ENCODE peak calls at places on chromosomes 5 and 9, in five cellular contexts. One of them, this sample, is unnamed.

GRCh38 chr5:135155616-135156214 is 121.7 kb upstream of the PITX1 start:
- DNase-seq in mucosa of descending colon: no peak
- DNase-seq in stomach: no peak
- DNase-seq in lower lobe of right lung: no peak
- DNase-seq in endothelial cell: no peak
- DNase-seq in this sample: no peak

GRCh38 chr9:125240649-125240999 is 519 bp downstream of the HSPA5 start:
- DNase-seq in mucosa of descending colon: no peak
- DNase-seq in stomach: peak
- DNase-seq in lower lobe of right lung: no peak
- DNase-seq in endothelial cell: peak
- DNase-seq in this sample: peak

GRCh38 chr9:80410106-80410505 is 838.3 kb downstream of the TLE4 start:
- DNase-seq in mucosa of descending colon: no peak
- DNase-seq in stomach: no peak
- DNase-seq in lower lobe of right lung: no peak
- DNase-seq in endothelial cell: no peak
- DNase-seq in this sample: peak

GRCh38 chr5:134917070-134917831 is 12.3 kb downstream of the PCBD2 start:
- DNase-seq in mucosa of descending colon: no peak
- DNase-seq in stomach: no peak
- DNase-seq in lower lobe of right lung: no peak
- DNase-seq in endothelial cell: no peak
- DNase-seq in this sample: no peak

GRCh38 chr9:98998441-98999151 is 54.9 kb downstream of the COL15A1 start:
- DNase-seq in mucosa of descending colon: peak
- DNase-seq in stomach: peak
- DNase-seq in lower lobe of right lung: peak
- DNase-seq in endothelial cell: peak
- DNase-seq in this sample: peak

GRCh38 chr9:82593436-82593835 is 469.5 kb downstream of the RASEF start:
- DNase-seq in mucosa of descending colon: no peak
- DNase-seq in stomach: no peak
- DNase-seq in lower lobe of right lung: no peak
- DNase-seq in endothelial cell: no peak
- DNase-seq in this sample: no peak

GRCh38 chr5:34026089-34026761 is 16.8 kb downstream of the C1QTNF3 start:
- DNase-seq in mucosa of descending colon: no peak
- DNase-seq in stomach: peak
- DNase-seq in lower lobe of right lung: no peak
- DNase-seq in endothelial cell: no peak
- DNase-seq in this sample: no peak

GRCh38 chr9:136321561-136321960 is 5.8 kb upstream of the GPSM1 start:
- DNase-seq in mucosa of descending colon: no peak
- DNase-seq in stomach: no peak
- DNase-seq in lower lobe of right lung: no peak
- DNase-seq in endothelial cell: no peak
- DNase-seq in this sample: no peak

GRCh38 chr5:97063276-97063675 is 79.1 kb downstream of the LIX1 start:
- DNase-seq in mucosa of descending colon: no peak
- DNase-seq in stomach: no peak
- DNase-seq in lower lobe of right lung: no peak
- DNase-seq in endothelial cell: no peak
- DNase-seq in this sample: no peak

GRCh38 chr9:92590386-92590785 is 54.6 kb upstream of the ECM2 start:
- DNase-seq in mucosa of descending colon: no peak
- DNase-seq in stomach: no peak
- DNase-seq in lower lobe of right lung: no peak
- DNase-seq in endothelial cell: peak
- DNase-seq in this sample: peak

GRCh38 chr5:8756498-8757084 is 789.3 kb downstream of the SEMA5A start:
- DNase-seq in mucosa of descending colon: no peak
- DNase-seq in stomach: no peak
- DNase-seq in lower lobe of right lung: no peak
- DNase-seq in endothelial cell: peak
- DNase-seq in this sample: peak

GRCh38 chr9:111728617-111729366 is 65.9 kb downstream of the SHOC1 start:
- DNase-seq in mucosa of descending colon: no peak
- DNase-seq in stomach: no peak
- DNase-seq in lower lobe of right lung: no peak
- DNase-seq in endothelial cell: no peak
- DNase-seq in this sample: peak

GRCh38 chr5:87113848-87114247 is 153.8 kb upstream of the RASA1 start:
- DNase-seq in mucosa of descending colon: no peak
- DNase-seq in stomach: no peak
- DNase-seq in lower lobe of right lung: no peak
- DNase-seq in endothelial cell: no peak
- DNase-seq in this sample: peak

GRCh38 chr9:757246-757881 is 84.1 kb upstream of the DMRT1 start:
- DNase-seq in mucosa of descending colon: no peak
- DNase-seq in stomach: no peak
- DNase-seq in lower lobe of right lung: no peak
- DNase-seq in endothelial cell: peak
- DNase-seq in this sample: peak

GRCh38 chr5:60487466-60487865 is 212.5 kb downstream of the DEPDC1B start:
- DNase-seq in mucosa of descending colon: no peak
- DNase-seq in stomach: no peak
- DNase-seq in lower lobe of right lung: no peak
- DNase-seq in endothelial cell: no peak
- DNase-seq in this sample: no peak

GRCh38 chr5:68007446-68007845 is 208.1 kb upstream of the PIK3R1 start:
- DNase-seq in mucosa of descending colon: no peak
- DNase-seq in stomach: no peak
- DNase-seq in lower lobe of right lung: peak
- DNase-seq in endothelial cell: no peak
- DNase-seq in this sample: peak

GRCh38 chr5:9339206-9339818 is 206.6 kb downstream of the SEMA5A start:
- DNase-seq in mucosa of descending colon: no peak
- DNase-seq in stomach: no peak
- DNase-seq in lower lobe of right lung: no peak
- DNase-seq in endothelial cell: peak
- DNase-seq in this sample: no peak

GRCh38 chr9:136339173-136339957 is 12.0 kb downstream of the GPSM1 start:
- DNase-seq in mucosa of descending colon: peak
- DNase-seq in stomach: peak
- DNase-seq in lower lobe of right lung: peak
- DNase-seq in endothelial cell: peak
- DNase-seq in this sample: peak

GRCh38 chr9:124110307-124110915 is 98.8 kb downstream of the LHX2 start:
- DNase-seq in mucosa of descending colon: peak
- DNase-seq in stomach: peak
- DNase-seq in lower lobe of right lung: no peak
- DNase-seq in endothelial cell: peak
- DNase-seq in this sample: peak

GRCh38 chr9:133075925-133076324 is 14.1 kb downstream of the CEL start:
- DNase-seq in mucosa of descending colon: no peak
- DNase-seq in stomach: no peak
- DNase-seq in lower lobe of right lung: no peak
- DNase-seq in endothelial cell: no peak
- DNase-seq in this sample: peak

GRCh38 chr9:81417299-81417675 is 272.1 kb downstream of the TLE1 start:
- DNase-seq in mucosa of descending colon: no peak
- DNase-seq in stomach: no peak
- DNase-seq in lower lobe of right lung: no peak
- DNase-seq in endothelial cell: no peak
- DNase-seq in this sample: no peak

GRCh38 chr9:116450378-116451139 is 236.5 kb upstream of the TRIM32 start:
- DNase-seq in mucosa of descending colon: no peak
- DNase-seq in stomach: no peak
- DNase-seq in lower lobe of right lung: peak
- DNase-seq in endothelial cell: no peak
- DNase-seq in this sample: peak

GRCh38 chr5:11596185-11596584 is 308.1 kb downstream of the CTNND2 start:
- DNase-seq in mucosa of descending colon: no peak
- DNase-seq in stomach: no peak
- DNase-seq in lower lobe of right lung: no peak
- DNase-seq in endothelial cell: no peak
- DNase-seq in this sample: no peak

GRCh38 chr9:101440714-101441230 is 5.2 kb upstream of the ALDOB start:
- DNase-seq in mucosa of descending colon: no peak
- DNase-seq in stomach: no peak
- DNase-seq in lower lobe of right lung: no peak
- DNase-seq in endothelial cell: no peak
- DNase-seq in this sample: no peak

GRCh38 chr5:177265395-177265794 is 38.1 kb downstream of the RAB24 start:
- DNase-seq in mucosa of descending colon: no peak
- DNase-seq in stomach: no peak
- DNase-seq in lower lobe of right lung: no peak
- DNase-seq in endothelial cell: no peak
- DNase-seq in this sample: no peak

GRCh38 chr5:132456553-132457361 is 33.8 kb downstream of the IRF1 start:
- DNase-seq in mucosa of descending colon: peak
- DNase-seq in stomach: peak
- DNase-seq in lower lobe of right lung: peak
- DNase-seq in endothelial cell: no peak
- DNase-seq in this sample: peak

GRCh38 chr5:39198080-39198479 is 21.3 kb downstream of the FYB1 start:
- DNase-seq in mucosa of descending colon: no peak
- DNase-seq in stomach: no peak
- DNase-seq in lower lobe of right lung: no peak
- DNase-seq in endothelial cell: no peak
- DNase-seq in this sample: peak

GRCh38 chr5:44332360-44332971 is 56.8 kb downstream of the FGF10 start:
- DNase-seq in mucosa of descending colon: no peak
- DNase-seq in stomach: no peak
- DNase-seq in lower lobe of right lung: no peak
- DNase-seq in endothelial cell: no peak
- DNase-seq in this sample: peak

DNA sequence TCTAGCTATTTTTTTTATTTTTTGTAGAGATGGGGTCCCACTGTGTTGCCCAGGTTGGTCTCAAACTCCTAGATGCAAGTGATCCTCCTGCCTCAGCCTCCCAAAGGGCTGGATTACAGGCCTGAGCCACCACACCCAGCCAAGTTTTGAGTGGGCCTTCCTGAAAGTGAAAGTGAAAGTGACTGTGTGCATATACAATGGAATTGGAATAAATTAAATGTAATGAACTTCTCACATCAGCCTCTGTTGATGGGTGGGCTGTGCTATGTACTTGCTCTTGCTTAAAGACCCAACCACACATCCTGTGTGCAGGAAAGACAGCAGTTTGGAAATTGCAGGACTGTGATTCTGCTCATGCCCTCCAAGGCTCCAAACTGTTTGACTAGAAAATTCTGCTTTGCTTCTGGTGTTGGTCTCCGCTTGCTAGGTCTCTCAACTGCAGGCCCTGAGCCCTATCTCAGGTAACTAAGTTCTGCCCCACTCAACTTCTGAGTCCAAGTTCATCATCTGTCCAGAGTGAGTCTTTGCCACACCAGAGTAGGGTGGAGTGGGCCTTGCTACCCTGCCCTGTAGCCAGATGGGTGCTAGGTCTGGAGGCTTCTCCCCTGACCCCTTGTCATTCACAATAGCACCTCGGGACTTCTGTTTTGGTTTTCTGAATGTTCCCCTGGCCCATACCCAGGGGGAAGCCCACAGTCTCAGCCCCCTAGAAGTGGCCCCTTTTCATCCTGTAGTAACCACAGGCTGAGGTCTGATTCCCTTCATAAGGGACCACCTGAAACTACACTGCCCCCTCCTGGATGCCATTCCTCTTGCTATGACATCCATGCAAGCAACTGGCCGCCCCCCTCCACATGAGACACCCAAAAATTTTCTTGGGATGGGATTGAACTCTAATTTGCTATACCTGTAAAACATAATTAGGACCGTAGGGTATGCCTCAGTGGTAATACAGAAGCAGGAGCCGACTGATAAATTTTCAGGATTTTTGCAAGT is 36.5 kb upstream of the RAD23B start:
- DNase-seq in mucosa of descending colon: no peak
- DNase-seq in stomach: no peak
- DNase-seq in lower lobe of right lung: no peak
- DNase-seq in endothelial cell: peak
- DNase-seq in this sample: no peak
- TF ChIP-seq CTCF in mucosa of descending colon: no peak
- TF ChIP-seq CTCF in stomach: no peak
- TF ChIP-seq CTCF in lower lobe of right lung: no peak
- TF ChIP-seq CTCF in endothelial cell: peak
- TF ChIP-seq CTCF in this sample: no peak

GRCh38 chr5:118956727-118957126 is 31.6 kb downstream of the DTWD2 start:
- DNase-seq in mucosa of descending colon: no peak
- DNase-seq in stomach: no peak
- DNase-seq in lower lobe of right lung: no peak
- DNase-seq in endothelial cell: no peak
- DNase-seq in this sample: peak
- TF ChIP-seq CTCF in mucosa of descending colon: no peak
- TF ChIP-seq CTCF in stomach: no peak
- TF ChIP-seq CTCF in lower lobe of right lung: peak
- TF ChIP-seq CTCF in endothelial cell: peak
- TF ChIP-seq CTCF in this sample: no peak

DNA sequence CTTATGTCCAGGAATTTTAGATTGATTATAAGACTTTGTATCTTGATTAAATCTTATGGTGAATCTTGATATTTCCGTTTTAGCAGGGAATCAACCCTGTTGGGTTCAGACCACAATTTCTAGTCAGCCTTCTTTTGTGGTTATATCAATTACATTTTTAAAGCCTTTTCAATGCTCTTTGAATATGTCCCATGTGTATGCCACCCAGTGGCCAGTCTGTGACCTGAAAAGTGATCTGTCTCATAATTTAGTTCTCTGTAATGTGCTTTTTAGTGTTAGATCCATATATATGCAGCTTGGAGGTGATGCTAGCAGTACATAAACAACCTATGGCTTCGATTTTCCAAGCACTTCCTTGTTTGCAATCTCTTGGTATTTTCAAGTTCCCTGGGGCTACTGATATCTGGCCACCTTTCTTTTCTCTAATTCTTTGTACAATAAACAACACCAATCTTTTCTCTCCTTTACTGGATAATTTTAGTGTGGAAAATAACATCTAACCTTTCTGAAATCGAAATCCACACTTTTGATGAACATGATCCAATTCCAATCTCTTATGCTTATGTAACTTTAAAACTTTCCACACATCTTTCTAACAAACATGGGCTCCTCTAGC is 28.8 kb downstream of the PDE8B start:
- DNase-seq in mucosa of descending colon: no peak
- DNase-seq in stomach: no peak
- DNase-seq in lower lobe of right lung: no peak
- DNase-seq in endothelial cell: no peak
- DNase-seq in this sample: peak
- TF ChIP-seq CTCF in mucosa of descending colon: no peak
- TF ChIP-seq CTCF in stomach: no peak
- TF ChIP-seq CTCF in lower lobe of right lung: peak
- TF ChIP-seq CTCF in endothelial cell: peak
- TF ChIP-seq CTCF in this sample: peak

DNA sequence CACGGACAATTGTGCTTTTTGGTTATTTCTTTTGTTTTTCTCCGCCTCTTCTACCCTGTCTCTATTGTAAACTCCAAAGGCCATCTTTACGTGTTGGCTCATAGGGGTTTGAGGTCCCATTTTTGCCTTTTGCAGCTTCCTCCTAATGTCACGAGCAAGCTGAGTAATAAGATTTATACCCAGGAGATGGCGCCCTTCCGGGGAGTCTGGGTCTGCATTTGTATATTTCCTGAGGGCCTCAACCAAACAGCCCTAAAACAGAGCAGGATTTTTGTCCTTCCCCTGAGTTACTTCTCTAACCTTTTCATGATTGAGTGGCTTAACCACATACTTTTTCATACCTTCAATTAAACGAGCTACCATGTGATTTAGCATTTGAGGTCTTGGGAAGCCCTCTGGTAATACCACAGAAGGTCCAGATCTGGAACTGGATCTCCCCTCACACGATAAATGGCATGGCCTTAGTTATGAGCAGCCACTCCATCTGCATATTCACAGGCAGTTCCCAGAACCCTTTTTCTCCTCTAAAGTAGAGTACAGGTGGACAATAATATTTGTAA is 11.2 kb upstream of the CFAP95 start:
- DNase-seq in mucosa of descending colon: no peak
- DNase-seq in stomach: no peak
- DNase-seq in lower lobe of right lung: no peak
- DNase-seq in endothelial cell: peak
- DNase-seq in this sample: peak
- TF ChIP-seq CTCF in mucosa of descending colon: no peak
- TF ChIP-seq CTCF in stomach: no peak
- TF ChIP-seq CTCF in lower lobe of right lung: no peak
- TF ChIP-seq CTCF in endothelial cell: peak
- TF ChIP-seq CTCF in this sample: peak